ENCODE peak calls at places on chromosomes 12 and 14, in eight cellular contexts. I is anterior cingulate cortex; R is activated CD8-positive, alpha-beta memory T cell treated with anti-CD3 and anti-CD28 coated beads, Interleukin-2, amount 50 U/mL, for 48 hours; H is CD4-positive, CD25-positive, alpha-beta regulatory T cell; P is HuH-7.5; L is Calu3; B is activated T-helper 1 cell treated with anti-CD3 and anti-CD28 coated beads, Interleukin-2, amount 50 U/mL, for 16 hours; W is KG1. E is an unnamed sample.

GRCh38 chr14:96176811-96177211 is 27.8 kb upstream of the BDKRB2 start:
- DNase-seq in I (no peak), R (no peak), H (no peak), P (no peak), L (no peak), B (no peak), W (no peak), E (no peak)

GRCh38 chr12:53054112-53054878 is 4.4 kb downstream of the TNS2 start:
- DNase-seq in I (peak; percentile 69), R (peak; percentile 97), H (peak; percentile 91), P (peak; percentile 96), L (peak; percentile 89), B (peak; percentile 80), W (peak; percentile 5), E (peak; percentile 96)

GRCh38 chr14:45135181-45135580 is 549 bp upstream of the FANCM start:
- DNase-seq in I (no peak), R (no peak), H (no peak), P (no peak), L (no peak), B (no peak), W (no peak), E (no peak)

GRCh38 chr12:120282229-120282628 is 9.5 kb downstream of the RNU4-2 start:
- DNase-seq in I (no peak), R (no peak), H (no peak), P (no peak), L (no peak), B (no peak), W (no peak), E (no peak)

GRCh38 chr12:117294206-117294605 is 67.2 kb downstream of the NOS1 start:
- DNase-seq in I (no peak), R (no peak), H (no peak), P (no peak), L (no peak), B (no peak), W (no peak), E (no peak)

GRCh38 chr12:113310489-113310888 is 24.4 kb downstream of the SLC8B1 start:
- DNase-seq in I (no peak), R (no peak), H (no peak), P (no peak), L (peak; percentile 25), B (no peak), W (no peak), E (peak; percentile 71)

GRCh38 chr12:67885370-67886169 is 103.7 kb upstream of the IFNG-AS1 start:
- DNase-seq in I (no peak), R (no peak), H (no peak), P (no peak), L (peak; percentile 10), B (no peak), W (no peak), E (no peak)

GRCh38 chr12:65205886-65206285 is 36.5 kb downstream of the LEMD3 start:
- DNase-seq in I (no peak), R (no peak), H (no peak), P (no peak), L (no peak), B (no peak), W (no peak), E (no peak)

GRCh38 chr14:42428996-42429395 is 822.3 kb downstream of the LRFN5 start:
- DNase-seq in I (no peak), R (no peak), H (no peak), P (no peak), L (no peak), B (no peak), W (no peak), E (no peak)

GRCh38 chr14:69363055-69363454 is 35.0 kb downstream of the ERH start:
- DNase-seq in I (no peak), R (peak; percentile 38), H (no peak), P (no peak), L (no peak), B (no peak), W (no peak), E (peak; percentile 14)

GRCh38 chr14:83342590-83342989 is 1808.9 kb upstream of the SEL1L start:
- DNase-seq in I (no peak), R (no peak), H (no peak), P (no peak), L (no peak), B (no peak), W (no peak), E (no peak)

GRCh38 chr14:61322011-61322798 is 826 bp downstream of the PRKCH start:
- DNase-seq in I (no peak), R (peak; percentile 71), H (peak; percentile 47), P (no peak), L (peak; percentile 67), B (no peak), W (no peak), E (no peak)

GRCh38 chr14:35883677-35884293 is 57.6 kb downstream of the BRMS1L start:
- DNase-seq in I (no peak), R (no peak), H (no peak), P (no peak), L (peak; percentile 37), B (no peak), W (no peak), E (peak; percentile 43)

GRCh38 chr12:111850526-111850925 is 8.5 kb downstream of the MAPKAPK5 start:
- DNase-seq in I (no peak), R (no peak), H (no peak), P (no peak), L (no peak), B (no peak), W (no peak), E (no peak)

GRCh38 chr14:92783813-92784431 is 10.2 kb upstream of the GOLGA5 start:
- DNase-seq in I (no peak), R (no peak), H (no peak), P (peak; percentile 19), L (peak; percentile 45), B (no peak), W (peak; percentile 16), E (peak; percentile 70)

GRCh38 chr14:73424453-73424852 is 33.9 kb downstream of the NUMB start:
- DNase-seq in I (no peak), R (no peak), H (no peak), P (no peak), L (no peak), B (no peak), W (no peak), E (peak; percentile 38)